ENCODE peak calls at places on chromosomes 6 and 20, in nine cellular contexts. Q is kidney tubule cell; K is activated CD8-positive, alpha-beta memory T cell treated with anti-CD3 and anti-CD28 coated beads for 1 hour; F is head of caudate nucleus; B is GM04503; T is stimulated activated CD4-positive, alpha-beta T cell treated with anti-CD3 and anti-CD28 coated beads, Interleukin-4, amount 100 ng/mL, for 4 hours; N is activated CD4-positive, alpha-beta memory T cell treated with anti-CD3 and anti-CD28 coated beads for 36 hours; V is HEK293T; U is activated naive CD8-positive, alpha-beta T cell treated with anti-CD3 and anti-CD28 coated beads for 36 hours. R is an unnamed sample.

GRCh38 chr6:17714879-17715860 is 8.4 kb upstream of the NUP153 start:
- DNase-seq in B (peak), T (peak), K (no peak), N (peak), Q (peak), F (no peak), U (peak), V (peak), R (peak)

GRCh38 chr20:63434599-63435378 is 37.7 kb downstream of the KCNQ2 start:
- DNase-seq in Q (peak), V (peak), T (peak), K (peak), F (peak), U (peak), N (peak), B (no peak), R (peak)

GRCh38 chr6:149468179-149468578 is 16.6 kb downstream of the ZC3H12D start:
- DNase-seq in V (no peak), K (no peak), U (no peak), Q (no peak), F (no peak), B (no peak), T (no peak), N (no peak), R (no peak)

GRCh38 chr6:81614292-81614691 is 138.2 kb downstream of the TENT5A start:
- DNase-seq in T (no peak), V (no peak), B (no peak), U (no peak), F (no peak), Q (no peak), N (no peak), K (no peak), R (no peak)

GRCh38 chr20:5448449-5449118 is 131.8 kb upstream of the PROKR2 start:
- DNase-seq in N (peak), Q (peak), K (no peak), B (peak), U (peak), F (peak), V (peak), T (peak), R (peak)

GRCh38 chr6:111606620-111607115 is 990 bp upstream of the TRAF3IP2 start:
- DNase-seq in F (no peak), Q (peak), K (no peak), U (no peak), N (no peak), B (no peak), V (no peak), T (no peak), R (no peak)

GRCh38 chr6:1129141-1129540 is 182.8 kb upstream of the FOXQ1 start:
- DNase-seq in B (peak), T (no peak), K (no peak), V (no peak), F (no peak), N (no peak), U (no peak), Q (peak), R (peak)

GRCh38 chr20:50172347-50173013 is 18.1 kb upstream of the CEBPB start:
- DNase-seq in U (peak), K (no peak), N (no peak), B (peak), Q (peak), F (no peak), V (peak), T (no peak), R (no peak)